ENCODE peak calls at places on chromosome 20, in five cellular contexts. B, A, Y, Z and V are unnamed samples.
A peak's percentile ranks its signal among the peaks of the same experiment; 100 is the strongest.

GRCh38 chr20:34709836-34710567 is 5.9 kb downstream of the TP53INP2 start:
- DNase-seq in B (peak; percentile 24), A (peak; percentile 89), Y (no peak), Z (peak; percentile 84), V (no peak)

GRCh38 chr20:50271201-50271600 is 80.6 kb downstream of the CEBPB start:
- DNase-seq in B (no peak), A (no peak), Y (no peak), Z (no peak), V (no peak)

GRCh38 chr20:36017034-36017951 is 48.9 kb downstream of the CNBD2 start:
- DNase-seq in B (peak; percentile 12), A (peak; percentile 60), Y (no peak), Z (no peak), V (no peak)

GRCh38 chr20:52210037-52210990 is 18.7 kb upstream of the ZFP64 start:
- DNase-seq in B (no peak), A (no peak), Y (no peak), Z (no peak), V (no peak)

GRCh38 chr20:35173576-35174192 is 1.8 kb downstream of the PROCR start:
- DNase-seq in B (no peak), A (no peak), Y (no peak), Z (no peak), V (no peak)

GRCh38 chr20:52654552-52654951 is 317.6 kb upstream of the TSHZ2 start:
- DNase-seq in B (no peak), A (no peak), Y (no peak), Z (no peak), V (no peak)

GRCh38 chr20:48295445-48295903 is 510.2 kb upstream of the SULF2 start:
- DNase-seq in B (peak; percentile 88), A (peak; percentile 81), Y (no peak), Z (no peak), V (no peak)

GRCh38 chr20:24675651-24676352 is 206.4 kb downstream of the SYNDIG1 start:
- DNase-seq in B (no peak), A (no peak), Y (no peak), Z (no peak), V (no peak)

GRCh38 chr20:49424536-49424935 is 57.9 kb downstream of the KCNB1 start:
- DNase-seq in B (no peak), A (peak; percentile 82), Y (no peak), Z (no peak), V (no peak)

GRCh38 chr20:38601216-38602184 is at the start of gene ARHGAP40:
- DNase-seq in B (peak; percentile 63), A (no peak), Y (no peak), Z (no peak), V (no peak)

GRCh38 chr20:63920226-63920625 is 25.3 kb downstream of the DNAJC5 start:
- DNase-seq in B (no peak), A (no peak), Y (no peak), Z (no peak), V (no peak)

GRCh38 chr20:16194961-16195360 is 378.3 kb downstream of the KIF16B start:
- DNase-seq in B (no peak), A (no peak), Y (no peak), Z (no peak), V (no peak)

GRCh38 chr20:25044660-25045342 is 13.1 kb downstream of the ACSS1 start:
- DNase-seq in B (no peak), A (no peak), Y (no peak), Z (peak; percentile 75), V (no peak)

GRCh38 chr20:50309280-50309763 is 118.7 kb downstream of the CEBPB start:
- DNase-seq in B (peak; percentile 28), A (no peak), Y (no peak), Z (no peak), V (no peak)

GRCh38 chr20:34111057-34111711 is 859 bp downstream of the EIF2S2 start:
- DNase-seq in B (peak; percentile 82), A (no peak), Y (no peak), Z (no peak), V (no peak)

GRCh38 chr20:22402990-22403859 is 181.1 kb downstream of the FOXA2 start:
- DNase-seq in B (peak; percentile 57), A (no peak), Y (no peak), Z (no peak), V (no peak)

GRCh38 chr20:50561379-50562078 is 51.3 kb downstream of the PTPN1 start:
- DNase-seq in B (peak; percentile 97), A (peak; percentile 81), Y (no peak), Z (no peak), V (peak; percentile 59)

GRCh38 chr20:37907677-37908397 is 4.9 kb downstream of the VSTM2L start:
- DNase-seq in B (peak; percentile 42), A (peak; percentile 64), Y (no peak), Z (no peak), V (no peak)

GRCh38 chr20:64073476-64074183 is 5.7 kb downstream of the RGS19 start:
- DNase-seq in B (no peak), A (no peak), Y (no peak), Z (no peak), V (no peak)

GRCh38 chr20:63681609-63682142 is 14.8 kb upstream of the TNFRSF6B start:
- DNase-seq in B (no peak), A (no peak), Y (no peak), Z (no peak), V (no peak)

GRCh38 chr20:20604907-20605306 is 107.5 kb downstream of the RALGAPA2 start:
- DNase-seq in B (no peak), A (no peak), Y (no peak), Z (no peak), V (no peak)

GRCh38 chr20:49287555-49288249 is 9.8 kb upstream of the ZNFX1 start:
- DNase-seq in B (no peak), A (peak; percentile 35), Y (no peak), Z (no peak), V (no peak)

GRCh38 chr20:17701826-17702225 is 2.1 kb downstream of the BANF2 start:
- DNase-seq in B (no peak), A (no peak), Y (no peak), Z (no peak), V (no peak)

GRCh38 chr20:48578397-48579098 is 249.3 kb downstream of the PREX1 start:
- DNase-seq in B (no peak), A (no peak), Y (no peak), Z (no peak), V (no peak)

GRCh38 chr20:62501801-62502495 is 26.2 kb upstream of the GATA5 start:
- DNase-seq in B (peak; percentile 81), A (no peak), Y (no peak), Z (no peak), V (peak; percentile 61)

GRCh38 chr20:20362774-20363435 is 5.0 kb upstream of the INSM1 start:
- DNase-seq in B (no peak), A (peak; percentile 67), Y (no peak), Z (no peak), V (no peak)

GRCh38 chr20:4484431-4485057 is 237.2 kb upstream of the PRND start:
- DNase-seq in B (no peak), A (no peak), Y (no peak), Z (no peak), V (no peak)

GRCh38 chr20:2302369-2302768 is 6.6 kb downstream of the TGM3 start:
- DNase-seq in B (no peak), A (no peak), Y (no peak), Z (peak; percentile 43), V (no peak)

GRCh38 chr20:5557123-5557522 is 193.1 kb upstream of the SHLD1 start:
- DNase-seq in B (peak; percentile 42), A (peak; percentile 84), Y (no peak), Z (no peak), V (no peak)

GRCh38 chr20:11128131-11128831 is 454.5 kb upstream of the JAG1 start:
- DNase-seq in B (no peak), A (no peak), Y (no peak), Z (no peak), V (no peak)

GRCh38 chr20:39269031-39269461 is 306.9 kb downstream of the DHX35 start:
- DNase-seq in B (peak; percentile 5), A (peak; percentile 78), Y (no peak), Z (peak; percentile 55), V (peak; percentile 20)

GRCh38 chr20:20491110-20491783 is 123.3 kb downstream of the INSM1 start:
- DNase-seq in B (peak; percentile 41), A (no peak), Y (no peak), Z (no peak), V (no peak)

GRCh38 chr20:38434310-38434741 is 802 bp downstream of the SNHG17 start:
- DNase-seq in B (no peak), A (no peak), Y (no peak), Z (no peak), V (peak; percentile 50)

GRCh38 chr20:17956099-17956685 is 12.4 kb downstream of the SNX5 start:
- DNase-seq in B (no peak), A (no peak), Y (no peak), Z (no peak), V (no peak)

GRCh38 chr20:9608639-9609440 is 94.5 kb downstream of the LAMP5 start:
- DNase-seq in B (peak; percentile 28), A (no peak), Y (no peak), Z (no peak), V (no peak)

GRCh38 chr20:5770987-5771318 is 20.8 kb downstream of the SHLD1 start:
- DNase-seq in B (no peak), A (no peak), Y (no peak), Z (no peak), V (no peak)

GRCh38 chr20:49174183-49174582 is 14.0 kb downstream of the STAU1 start:
- DNase-seq in B (no peak), A (no peak), Y (no peak), Z (no peak), V (no peak)

GRCh38 chr20:25470045-25470444 is 62.6 kb downstream of the GINS1 start:
- DNase-seq in B (peak; percentile 51), A (no peak), Y (no peak), Z (no peak), V (peak; percentile 28)

GRCh38 chr20:33827629-33828325 is 16.6 kb downstream of the CHMP4B start:
- DNase-seq in B (no peak), A (no peak), Y (no peak), Z (no peak), V (no peak)

GRCh38 chr20:51446656-51447055 is 95.9 kb downstream of the NFATC2 start:
- DNase-seq in B (peak; percentile 37), A (peak; percentile 64), Y (no peak), Z (no peak), V (no peak)

GRCh38 chr20:53948383-53949318 is 121.7 kb downstream of the BCAS1 start:
- DNase-seq in B (no peak), A (no peak), Y (no peak), Z (no peak), V (no peak)
- H3K4me3 ChIP-seq in B (no peak overlapping the region), A (no peak overlapping the region), Y (no peak overlapping the region), Z (no peak overlapping the region), V (no peak overlapping the region)

GRCh38 chr20:47231382-47232042 is 125.0 kb downstream of the ZMYND8 start:
- DNase-seq in B (no peak), A (no peak), Y (no peak), Z (no peak), V (no peak)
- TF ChIP-seq CTCF in B (no peak), A (no peak), Y (no peak), Z (no peak), V (no peak)

GRCh38 chr20:57928181-57928967 is 218.6 kb upstream of the PMEPA1 start:
- DNase-seq in B (no peak), A (no peak), Y (no peak), Z (no peak), V (no peak)
- H3K27me3 ChIP-seq in B (no peaks in the 10 kb centered on the region), A (no peaks in the 10 kb centered on the region), Y (no peaks in the 10 kb centered on the region), Z (no peaks in the 10 kb centered on the region), V (peaks cover 2% of the 10 kb centered on the region)

GRCh38 chr20:45341939-45342862 is 6.0 kb downstream of the SDC4 start:
- DNase-seq in B (no peak), A (peak; percentile 95), Y (no peak), Z (peak; percentile 90), V (no peak)
- H3K4me3 ChIP-seq in B (no peak overlapping the region), A (no peak overlapping the region), Y (peak overlapping the region; percentile 81), Z (peak overlapping the region; percentile 84), V (no peak overlapping the region)

GRCh38 chr20:61480158-61480825 is 228.2 kb downstream of the CDH4 start:
- DNase-seq in B (no peak), A (no peak), Y (no peak), Z (no peak), V (no peak)
- TF ChIP-seq CTCF in B (no peak), A (no peak), Y (no peak), Z (no peak), V (no peak)